ENCODE peak calls at places on chromosomes 6 and 20, in six cellular contexts. Y is esophagus squamous epithelium, A is substantia nigra, T is RWPE1, S is keratinocyte, E is ovary. M is an unnamed sample.

GRCh38 chr20:56579261-56579660 is 46.2 kb downstream of the FAM209B start:
- DNase-seq in Y (no peak), A (no peak), T (no peak), S (no peak), E (no peak), M (no peak)

GRCh38 chr6:16965679-16966078 is 136.2 kb upstream of the STMND1 start:
- DNase-seq in Y (no peak), A (no peak), T (peak), S (no peak), E (no peak), M (no peak)

GRCh38 chr6:43481591-43482242 is 4.3 kb downstream of the TJAP1 start:
- DNase-seq in Y (no peak), A (no peak), T (peak), S (peak), E (no peak), M (peak)

GRCh38 chr6:125346926-125347563 is 45.3 kb upstream of the HDDC2 start:
- DNase-seq in Y (no peak), A (no peak), T (no peak), S (no peak), E (no peak), M (no peak)

GRCh38 chr20:13525225-13525940 is 113.3 kb downstream of the TASP1 start:
- DNase-seq in Y (no peak), A (no peak), T (peak), S (peak), E (no peak), M (peak)

GRCh38 chr20:45792513-45793118 is 862 bp downstream of the DNTTIP1 start:
- DNase-seq in Y (no peak), A (no peak), T (no peak), S (no peak), E (no peak), M (no peak)

GRCh38 chr6:195861-196360 is 96.4 kb upstream of the DUSP22 start:
- DNase-seq in Y (no peak), A (no peak), T (no peak), S (no peak), E (peak), M (no peak)

GRCh38 chr20:58330692-58331091 is 21.2 kb downstream of the RAB22A start:
- DNase-seq in Y (no peak), A (no peak), T (no peak), S (no peak), E (no peak), M (no peak)

GRCh38 chr6:24778121-24778520 is 3.4 kb downstream of the GMNN start:
- DNase-seq in Y (no peak), A (no peak), T (no peak), S (no peak), E (no peak), M (no peak)

GRCh38 chr6:44183783-44184182 is 25.2 kb downstream of the CAPN11 start:
- DNase-seq in Y (no peak), A (no peak), T (no peak), S (no peak), E (no peak), M (no peak)

GRCh38 chr6:11900662-11901598 is 111.2 kb upstream of the HIVEP1 start:
- DNase-seq in Y (no peak), A (no peak), T (no peak), S (no peak), E (no peak), M (no peak)

GRCh38 chr20:44948107-44948506 is 12.1 kb downstream of the TOMM34 start:
- DNase-seq in Y (no peak), A (no peak), T (no peak), S (no peak), E (no peak), M (no peak)

GRCh38 chr6:74408844-74409243 is 712.8 kb downstream of the CD109 start:
- DNase-seq in Y (no peak), A (no peak), T (no peak), S (no peak), E (no peak), M (no peak)

GRCh38 chr20:41586784-41587183 is 31.4 kb downstream of the CHD6 start:
- DNase-seq in Y (no peak), A (no peak), T (no peak), S (no peak), E (no peak), M (no peak)

GRCh38 chr6:142478117-142478516 is 176.3 kb downstream of the ADGRG6 start:
- DNase-seq in Y (no peak), A (no peak), T (peak), S (no peak), E (no peak), M (no peak)

GRCh38 chr6:102679844-102680243 is 1286.3 kb downstream of the GRIK2 start:
- DNase-seq in Y (no peak), A (no peak), T (no peak), S (no peak), E (no peak), M (no peak)

GRCh38 chr20:11972478-11972877 is 54.8 kb downstream of the BTBD3 start:
- DNase-seq in Y (no peak), A (peak), T (no peak), S (no peak), E (no peak), M (no peak)

GRCh38 chr6:147149092-147149491 is 55.1 kb upstream of the STXBP5 start:
- DNase-seq in Y (no peak), A (no peak), T (no peak), S (no peak), E (no peak), M (no peak)

GRCh38 chr20:32333181-32333987 is 24.7 kb upstream of the ASXL1 start:
- DNase-seq in Y (no peak), A (no peak), T (no peak), S (no peak), E (no peak), M (no peak)

GRCh38 chr20:25493748-25494505 is 86.5 kb downstream of the GINS1 start:
- DNase-seq in Y (no peak), A (no peak), T (no peak), S (no peak), E (no peak), M (no peak)

GRCh38 chr6:54244430-54244829 is 63.8 kb upstream of the TINAG start:
- DNase-seq in Y (no peak), A (no peak), T (peak), S (no peak), E (no peak), M (no peak)

GRCh38 chr6:85126448-85127178 is 323.3 kb upstream of the NT5E start:
- DNase-seq in Y (no peak), A (peak), T (peak), S (no peak), E (no peak), M (no peak)

GRCh38 chr20:44135811-44136204 is 51.2 kb downstream of the JPH2 start:
- DNase-seq in Y (no peak), A (no peak), T (no peak), S (no peak), E (no peak), M (no peak)

GRCh38 chr6:157981132-157981394 is 600 bp upstream of the SYNJ2 start:
- DNase-seq in Y (no peak), A (no peak), T (no peak), S (no peak), E (no peak), M (no peak)

GRCh38 chr6:157982580-157983438 is 1.1 kb downstream of the SYNJ2 start:
- DNase-seq in Y (no peak), A (no peak), T (no peak), S (no peak), E (no peak), M (no peak)

GRCh38 chr6:157982297-157982579 is 575 bp downstream of the SYNJ2 start:
- DNase-seq in Y (no peak), A (no peak), T (peak), S (no peak), E (peak), M (no peak)

GRCh38 chr6:157981395-157982296 is at the start of gene SYNJ2:
- DNase-seq in Y (peak), A (peak), T (peak), S (no peak), E (peak), M (no peak)

GRCh38 chr6:157980288-157981131 is 1.2 kb upstream of the SYNJ2 start:
- DNase-seq in Y (peak), A (no peak), T (no peak), S (no peak), E (peak), M (no peak)
- H3K27ac ChIP-seq in Y (peak), A (peak), T (no peak), S (no peak), E (peak), M (no peak)

GRCh38 chr6:107763959-107764358 is 60.2 kb downstream of the SCML4 start:
- DNase-seq in Y (no peak), A (no peak), T (no peak), S (no peak), E (no peak), M (no peak)

GRCh38 chr6:107764684-107765460 is 59.2 kb downstream of the SCML4 start:
- DNase-seq in Y (no peak), A (no peak), T (no peak), S (no peak), E (no peak), M (no peak)

GRCh38 chr6:107768044-107768443 is 56.1 kb downstream of the SCML4 start:
- DNase-seq in Y (no peak), A (no peak), T (no peak), S (no peak), E (no peak), M (no peak)

GRCh38 chr6:107767637-107768036 is 56.5 kb downstream of the SCML4 start:
- DNase-seq in Y (no peak), A (no peak), T (no peak), S (no peak), E (no peak), M (no peak)

DNA sequence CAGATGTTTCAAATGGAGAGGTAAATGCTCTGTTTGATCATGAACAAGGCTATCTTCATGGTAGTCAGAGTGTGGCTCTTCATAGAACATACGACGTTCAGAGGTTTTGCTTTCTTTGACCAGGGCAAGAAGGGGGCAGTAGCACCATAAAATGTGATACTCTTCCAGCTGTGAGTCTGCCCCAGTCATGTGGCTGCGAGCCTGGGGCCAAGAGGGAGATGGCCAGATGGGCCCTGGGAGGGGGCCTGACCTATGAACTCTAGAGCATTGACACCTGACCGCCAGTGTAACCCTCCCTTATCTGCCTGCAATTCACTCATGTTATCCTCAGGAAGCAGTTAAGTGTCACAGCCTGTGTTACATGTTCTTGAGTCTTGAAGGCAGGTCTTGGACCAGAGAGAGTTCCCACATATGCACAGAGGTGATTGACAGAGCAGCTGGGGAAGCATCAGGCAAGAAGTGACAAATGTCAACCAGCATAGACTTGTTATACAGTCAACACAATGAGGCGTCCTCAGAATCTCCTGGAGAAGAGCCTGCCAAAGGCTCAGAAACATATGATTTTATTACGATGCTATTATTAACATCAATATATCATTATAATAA is 55.0 kb downstream of the SCML4 start:
- DNase-seq in Y (no peak), A (no peak), T (no peak), S (no peak), E (no peak), M (no peak)
- H3K27ac ChIP-seq in Y (no peak), A (no peak), T (no peak), S (no peak), E (no peak), M (no peak)

GRCh38 chr6:38755207-38755606 is 40.1 kb downstream of the DNAH8 start:
- DNase-seq in Y (no peak), A (no peak), T (peak), S (peak), E (no peak), M (peak)
- H3K27ac ChIP-seq in Y (no peak), A (no peak), T (no peak), S (peak), E (no peak), M (peak)

GRCh38 chr6:33692078-33692759 is 19.3 kb downstream of the UQCC2 start:
- DNase-seq in Y (no peak), A (no peak), T (no peak), S (no peak), E (no peak), M (no peak)

GRCh38 chr6:33691456-33692077 is 19.9 kb downstream of the UQCC2 start:
- DNase-seq in Y (no peak), A (no peak), T (no peak), S (no peak), E (no peak), M (no peak)

GRCh38 chr6:33693186-33694158 is 18.0 kb downstream of the UQCC2 start:
- DNase-seq in Y (no peak), A (no peak), T (no peak), S (no peak), E (no peak), M (no peak)

GRCh38 chr6:33694401-33694931 is 17.0 kb downstream of the UQCC2 start:
- DNase-seq in Y (no peak), A (no peak), T (peak), S (peak), E (no peak), M (peak)

DNA sequence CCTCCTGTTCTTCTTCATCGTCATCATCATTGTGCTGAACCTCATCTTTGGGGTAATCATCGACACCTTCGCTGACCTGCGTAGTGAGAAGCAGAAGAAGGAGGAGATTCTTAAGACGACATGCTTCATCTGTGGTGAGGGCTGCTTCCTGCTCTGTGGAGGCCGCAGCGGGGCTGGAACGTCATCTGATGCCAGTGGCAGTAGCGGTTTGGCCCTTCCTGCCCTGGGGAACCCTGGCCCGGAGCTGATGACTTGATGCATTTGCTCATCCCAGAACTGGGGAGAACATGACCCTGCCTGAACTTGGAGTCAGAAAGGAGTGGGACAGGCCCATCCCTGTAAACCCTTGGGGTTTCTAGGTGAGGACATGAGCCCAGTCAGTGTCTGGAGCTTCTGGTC is 18.7 kb downstream of the UQCC2 start:
- DNase-seq in Y (no peak), A (no peak), T (no peak), S (no peak), E (no peak), M (no peak)
- H3K27ac ChIP-seq in Y (peak), A (no peak), T (peak), S (no peak), E (no peak), M (peak)

M was measured in epithelial cell of prostate.